ENCODE peak calls at places on chromosomes 13 and 19, in five cellular contexts. X is CD4-positive, alpha-beta T cell; T is esophagus squamous epithelium; L is bronchial epithelial cell; F is cardiac muscle cell. J is an unnamed sample.

GRCh38 chr19:33518541-33518940 is 3.0 kb downstream of the PEPD start:
- DNase-seq in T (no peak), F (no peak), X (no peak), L (no peak), J (no peak)

GRCh38 chr19:15404780-15405211 is 14.0 kb downstream of the AKAP8L start:
- DNase-seq in T (no peak), F (no peak), L (no peak), X (no peak), J (no peak)

GRCh38 chr13:27371932-27372331 is 52.5 kb upstream of the GTF3A start:
- DNase-seq in L (no peak), F (no peak), X (no peak), T (no peak), J (no peak)

GRCh38 chr13:93146584-93147292 is 79.9 kb upstream of the GPC6 start:
- DNase-seq in X (no peak), L (peak), T (no peak), F (no peak), J (no peak)

GRCh38 chr19:16627928-16628182 is 149 bp downstream of the MED26 start:
- DNase-seq in F (no peak), X (no peak), L (no peak), T (no peak), J (no peak)

GRCh38 chr19:389935-390289 is 19.0 kb downstream of the C2CD4C start:
- DNase-seq in F (no peak), L (no peak), X (no peak), T (no peak), J (no peak)

GRCh38 chr19:3381701-3382372 is 15.5 kb downstream of the NFIC start:
- DNase-seq in X (no peak), T (no peak), F (no peak), L (no peak), J (no peak)

GRCh38 chr19:52935434-52935833 is 12.2 kb upstream of the ZNF888 start:
- DNase-seq in X (no peak), L (peak), T (no peak), F (no peak), J (no peak)

GRCh38 chr13:87669379-87669978 is 1.7 kb upstream of the SLITRK5 start:
- DNase-seq in L (peak), X (no peak), F (peak), T (no peak), J (no peak)

GRCh38 chr13:40777166-40777956 is 6.4 kb upstream of the MRPS31 start:
- DNase-seq in T (no peak), X (no peak), F (peak), L (peak), J (no peak)

GRCh38 chr19:7159105-7159933 is 89.8 kb downstream of the ZNF557 start:
- DNase-seq in F (peak), T (no peak), X (no peak), L (no peak), J (no peak)

GRCh38 chr19:2774083-2774679 is 8.9 kb downstream of the SGTA start:
- DNase-seq in T (no peak), X (no peak), L (no peak), F (peak), J (peak)

GRCh38 chr13:67042556-67042955 is 187.6 kb downstream of the PCDH9 start:
- DNase-seq in X (no peak), L (no peak), T (no peak), F (no peak), J (no peak)

GRCh38 chr19:46886546-46887239 is 25.9 kb downstream of the ARHGAP35 start:
- DNase-seq in L (no peak), T (no peak), X (no peak), F (no peak), J (no peak)

GRCh38 chr19:46887240-46887782 is 26.5 kb downstream of the ARHGAP35 start:
- DNase-seq in F (no peak), T (no peak), X (no peak), L (no peak), J (no peak)

GRCh38 chr19:46892252-46893179 is 31.7 kb downstream of the ARHGAP35 start:
- DNase-seq in T (no peak), X (no peak), L (no peak), F (no peak), J (no peak)

GRCh38 chr19:46885411-46885810 is 24.6 kb downstream of the ARHGAP35 start:
- DNase-seq in X (no peak), T (no peak), L (no peak), F (no peak), J (no peak)

DNA sequence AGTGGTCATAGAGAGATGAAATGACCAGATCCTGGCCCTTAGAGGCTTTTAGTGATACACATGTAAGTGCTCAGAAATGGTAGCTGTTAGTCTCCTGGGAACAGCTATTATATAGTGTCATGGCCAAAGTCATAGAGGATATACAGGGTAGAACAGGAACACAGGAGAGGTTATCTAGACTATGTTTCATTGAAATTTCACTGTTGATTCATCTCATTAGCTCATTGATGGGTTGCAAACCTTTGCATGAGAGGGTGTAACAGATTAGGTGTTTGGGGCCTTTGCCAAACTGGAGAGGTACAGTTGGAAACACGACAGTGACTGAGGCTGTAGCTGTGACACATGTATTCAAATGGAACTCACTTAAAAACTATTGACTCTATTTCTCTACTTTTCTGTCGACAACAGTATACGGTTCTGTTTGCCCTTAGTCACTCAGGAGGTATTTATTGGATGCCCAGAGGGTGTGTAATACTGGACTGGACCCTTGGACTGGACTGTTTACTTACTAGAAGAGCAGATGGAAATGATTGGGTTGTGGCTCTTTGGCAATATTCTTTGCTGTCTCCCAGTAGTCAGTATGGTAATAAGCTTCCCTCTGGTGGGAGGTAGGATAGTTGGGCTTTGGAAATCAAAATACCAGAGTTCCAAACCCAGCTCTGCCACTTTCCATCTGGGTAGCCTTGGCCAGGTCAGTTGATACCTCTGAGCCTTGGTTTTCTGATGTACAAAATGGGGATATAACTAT is 29.8 kb downstream of the ARHGAP35 start:
- DNase-seq in F (no peak), T (no peak), X (no peak), L (peak), J (no peak)
- TF ChIP-seq CTCF in F (no peak), T (no peak), X (no peak), L (no peak), J (no peak)

GRCh38 chr13:92074658-92075057 is 676.2 kb downstream of the GPC5 start:
- DNase-seq in L (peak), T (no peak), X (no peak), F (peak), J (no peak)
- TF ChIP-seq CTCF in L (no peak), T (no peak), X (no peak), F (peak), J (peak)

DNA sequence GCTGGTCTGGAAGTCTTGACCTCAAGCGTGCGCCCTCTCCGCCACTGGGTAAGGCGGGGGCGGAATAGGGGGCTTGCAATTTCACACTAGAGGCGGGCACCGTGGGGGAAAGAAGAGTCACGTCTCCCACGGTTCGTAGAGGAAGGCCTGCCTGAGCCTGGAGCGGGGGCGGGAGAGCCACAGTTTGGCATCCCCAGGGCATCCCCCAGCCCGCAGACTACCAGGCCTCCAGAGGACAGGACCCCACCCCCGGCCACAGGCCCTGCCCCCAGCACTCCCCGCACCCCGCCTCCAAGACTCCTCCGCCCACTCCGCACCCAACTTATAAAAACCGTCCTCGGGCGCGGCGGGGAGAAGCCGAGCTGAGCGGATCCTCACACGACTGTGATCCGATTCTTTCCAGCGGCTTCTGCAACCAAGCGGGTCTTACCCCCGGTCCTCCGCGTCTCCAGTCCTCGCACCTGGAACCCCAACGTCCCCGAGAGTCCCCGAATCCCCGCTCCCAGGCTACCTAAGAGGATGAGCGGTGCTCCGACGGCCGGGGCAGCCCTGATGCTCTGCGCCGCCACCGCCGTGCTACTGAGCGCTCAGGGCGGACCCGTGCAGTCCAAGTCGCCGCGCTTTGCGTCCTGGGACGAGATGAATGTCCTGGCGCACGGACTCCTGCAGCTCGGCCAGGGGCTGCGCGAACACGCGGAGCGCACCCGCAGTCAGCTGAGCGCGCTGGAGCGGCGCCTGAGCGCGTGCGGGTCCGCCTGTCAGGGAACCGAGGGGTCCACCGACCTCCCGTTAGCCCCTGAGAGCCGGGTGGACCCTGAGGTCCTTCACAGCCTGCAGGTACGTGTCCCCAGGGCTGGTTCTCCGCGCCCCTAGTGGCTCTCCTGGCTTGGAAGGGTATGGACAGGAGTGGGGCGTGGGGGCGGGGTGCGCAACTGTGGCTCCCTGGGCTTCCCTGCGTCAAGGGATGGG is at the start of gene ANGPTL4:
- DNase-seq in T (no peak), X (peak), F (peak), L (peak), J (peak)
- TF ChIP-seq CTCF in T (no peak), X (no peak), F (peak), L (peak), J (no peak)

DNA sequence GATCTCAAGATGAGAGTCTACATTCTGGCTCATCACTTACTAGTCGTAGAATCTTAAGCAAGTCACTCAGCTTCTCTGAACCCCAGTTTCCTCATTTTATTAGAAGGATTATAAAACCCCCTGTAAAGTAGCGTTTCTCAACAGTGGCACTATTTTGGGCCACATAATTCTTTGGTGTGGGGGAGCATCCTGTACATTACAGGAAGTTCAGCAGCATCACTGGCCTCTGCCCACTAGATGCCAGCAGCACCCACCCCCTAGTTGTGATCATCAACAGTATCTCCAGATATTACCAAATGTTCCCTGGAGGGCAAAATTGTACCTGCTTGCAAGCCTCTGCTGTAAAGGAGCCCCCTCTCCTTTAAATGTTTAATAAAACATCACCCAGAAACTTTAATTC is 22.6 kb downstream of the STARD13 start:
- DNase-seq in L (no peak), F (no peak), T (no peak), X (no peak), J (no peak)
- TF ChIP-seq CTCF in L (no peak), F (peak), T (no peak), X (no peak), J (no peak)

DNA sequence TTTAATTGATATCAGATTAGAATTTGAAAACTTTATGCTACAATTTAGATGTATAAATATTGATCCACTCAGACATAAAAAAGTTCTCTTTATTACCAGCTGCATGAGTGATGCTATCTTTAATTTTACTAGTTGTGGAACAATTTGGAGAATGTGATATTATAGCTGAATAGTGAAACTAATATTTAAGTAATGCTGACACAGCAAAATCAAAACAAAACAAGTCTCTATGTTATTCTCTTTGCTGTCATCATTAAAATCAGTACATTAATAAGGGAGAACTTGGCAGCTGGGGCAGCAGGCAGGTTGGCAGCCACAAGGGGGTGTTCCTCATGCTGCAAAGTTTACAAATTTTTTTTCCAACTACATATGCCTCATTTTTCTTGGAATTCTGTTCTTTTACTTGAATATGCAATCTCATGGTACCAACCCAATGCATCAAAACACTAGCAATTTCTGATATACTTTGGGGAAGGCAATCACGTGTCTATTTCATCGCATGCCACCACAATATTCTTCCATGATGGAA is 585.3 kb downstream of the FGF9 start:
- DNase-seq in X (no peak), F (no peak), T (no peak), L (no peak), J (no peak)
- TF ChIP-seq CTCF in X (no peak), F (no peak), T (no peak), L (no peak), J (no peak)

DNA sequence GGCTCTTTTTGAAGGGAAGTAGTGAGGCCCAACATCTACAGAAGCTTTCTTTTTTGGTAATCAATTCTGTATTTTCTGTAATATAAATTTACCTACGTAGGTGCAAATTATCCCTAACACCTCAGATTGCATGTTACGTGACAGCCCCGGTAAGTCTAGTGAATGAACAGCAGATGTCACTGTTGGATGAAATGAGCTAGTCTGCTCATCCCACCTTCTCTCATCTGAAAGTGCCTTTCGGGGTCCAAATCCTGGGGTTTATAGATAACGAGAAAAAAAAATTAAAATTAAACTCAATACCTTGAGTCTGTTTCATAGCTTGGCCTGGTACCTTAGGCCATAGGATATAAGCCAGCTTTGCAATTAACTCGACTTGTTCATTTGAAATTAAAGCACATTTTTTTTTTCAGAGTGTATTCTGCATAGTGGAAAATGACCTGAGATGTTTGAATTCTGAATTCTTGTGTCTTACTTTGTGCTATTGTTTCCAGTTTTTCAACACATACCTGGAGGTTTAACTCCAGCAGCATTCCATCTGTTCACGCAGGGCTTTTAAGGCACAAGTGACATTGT is 548.2 kb downstream of the GPC5 start:
- DNase-seq in L (peak), T (no peak), F (peak), X (no peak), J (no peak)
- TF ChIP-seq CTCF in L (peak), T (no peak), F (peak), X (no peak), J (peak)

GRCh38 chr19:36420961-36421748 is 2.7 kb upstream of the ZFP82 start:
- DNase-seq in F (peak), X (no peak), L (no peak), T (no peak), J (peak)

GRCh38 chr19:36417752-36418286 is 625 bp downstream of the ZFP82 start:
- DNase-seq in F (no peak), X (no peak), T (no peak), L (no peak), J (no peak)

GRCh38 chr19:36418287-36419001 is at the start of gene ZFP82:
- DNase-seq in X (peak), F (peak), T (peak), L (peak), J (peak)

GRCh38 chr19:36423925-36424324 is 5.5 kb upstream of the ZFP82 start:
- DNase-seq in X (no peak), F (no peak), T (no peak), L (no peak), J (no peak)

DNA sequence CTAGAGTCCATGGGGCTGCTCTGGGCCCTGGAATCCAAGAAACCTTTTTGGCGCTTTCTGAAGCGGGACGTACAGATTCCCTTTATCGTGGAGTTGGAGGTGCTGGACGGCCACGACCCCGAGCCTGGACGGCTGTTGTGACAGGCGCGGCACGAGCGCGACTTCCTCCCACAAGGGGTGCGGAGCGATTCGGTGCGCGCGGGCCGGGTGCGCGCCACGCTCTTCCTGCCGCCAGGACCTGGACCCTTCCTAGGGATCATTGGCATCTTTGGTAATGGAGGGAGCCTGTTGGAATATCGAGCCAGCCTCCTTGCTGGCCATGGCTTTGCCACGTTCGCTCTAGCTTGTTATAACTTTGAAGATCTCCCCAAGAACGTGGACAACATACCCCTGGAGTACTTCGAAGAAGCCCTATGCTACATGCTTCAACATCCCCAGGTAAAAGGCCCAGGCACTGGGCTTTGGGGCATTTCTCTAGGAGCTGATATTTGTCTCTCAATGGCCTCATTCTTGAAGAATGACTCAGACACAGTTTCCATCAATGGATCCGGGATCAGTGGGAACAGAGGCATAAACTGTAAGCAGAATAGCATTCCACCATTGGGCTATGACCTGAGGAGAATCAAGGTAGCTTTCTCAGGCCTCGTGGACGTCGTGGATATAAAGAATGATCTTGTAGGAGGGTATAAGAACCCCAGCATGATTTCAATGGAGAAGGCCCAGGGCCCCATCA is 3.5 kb upstream of the ZFP82 start:
- DNase-seq in T (no peak), X (no peak), L (no peak), F (no peak), J (no peak)
- TF ChIP-seq CTCF in T (no peak), X (no peak), L (no peak), F (no peak), J (no peak)

GRCh38 chr19:51016798-51017683 is 2.5 kb downstream of the KLK10 start:
- DNase-seq in F (peak), T (no peak), L (peak), X (no peak), J (peak)
- TF ChIP-seq CTCF in F (peak), T (peak), L (peak), X (no peak), J (peak)

J was measured in glutamatergic neuron.